ENCODE peak calls at places on chromosome 12, in nine cellular contexts. L is HepG2, W is K562, G is H1, Y is GM12878, T is endothelial cell of umbilical vein, O is A549, R is WTC11, Q is HCT116. J is an unnamed sample.

GRCh38 chr12:13745100-13745678 is 236.2 kb downstream of the GRIN2B start:
- DNase-seq in L (no peak), W (no peak), G (no peak), Y (no peak), T (no peak), O (no peak), R (no peak), Q (no peak), J (no peak)

GRCh38 chr12:107296681-107297086 is 203.3 kb upstream of the CRY1 start:
- DNase-seq in L (no peak), W (no peak), G (no peak), Y (no peak), T (no peak), O (peak), R (no peak), Q (no peak), J (no peak)

GRCh38 chr12:110540048-110540447 is 37.9 kb downstream of the RAD9B start:
- DNase-seq in L (no peak), W (no peak), G (no peak), Y (no peak), T (no peak), O (no peak), R (no peak), Q (no peak), J (no peak)

GRCh38 chr12:120801146-120801545 is 75.5 kb downstream of the ACADS start:
- DNase-seq in L (no peak), W (no peak), G (no peak), Y (no peak), T (no peak), O (no peak), R (no peak), Q (no peak), J (no peak)

GRCh38 chr12:42332301-42332894 is 6.4 kb downstream of the PPHLN1 start:
- DNase-seq in L (peak), W (no peak), G (no peak), Y (no peak), T (peak), O (peak), R (no peak), Q (peak), J (peak)

GRCh38 chr12:110270125-110270962 is 10.7 kb upstream of the ATP2A2 start:
- DNase-seq in L (peak), W (peak), G (no peak), Y (no peak), T (no peak), O (peak), R (no peak), Q (no peak), J (no peak)

GRCh38 chr12:69052613-69053408 is 119.8 kb upstream of the CPM start:
- DNase-seq in L (peak), W (no peak), G (peak), Y (peak), T (peak), O (peak), R (peak), Q (peak), J (no peak)

GRCh38 chr12:22473212-22473611 is 71.1 kb downstream of the C2CD5 start:
- DNase-seq in L (no peak), W (no peak), G (no peak), Y (no peak), T (no peak), O (no peak), R (no peak), Q (no peak), J (peak)

GRCh38 chr12:46160081-46160980 is 108.5 kb downstream of the SLC38A1 start:
- DNase-seq in L (no peak), W (no peak), G (no peak), Y (no peak), T (no peak), O (no peak), R (no peak), Q (no peak), J (no peak)

GRCh38 chr12:59408431-59408830 is 187.4 kb upstream of the SLC16A7 start:
- DNase-seq in L (no peak), W (no peak), G (no peak), Y (no peak), T (no peak), O (no peak), R (no peak), Q (no peak), J (no peak)

GRCh38 chr12:41368006-41368405 is 179.9 kb downstream of the PDZRN4 start:
- DNase-seq in L (no peak), W (no peak), G (no peak), Y (no peak), T (no peak), O (peak), R (no peak), Q (peak), J (peak)

GRCh38 chr12:113274848-113275247 is 53.6 kb downstream of the TPCN1 start:
- DNase-seq in L (no peak), W (no peak), G (no peak), Y (no peak), T (no peak), O (no peak), R (no peak), Q (no peak), J (no peak)

GRCh38 chr12:93050026-93050747 is 121.1 kb upstream of the EEA1 start:
- DNase-seq in L (no peak), W (no peak), G (no peak), Y (no peak), T (peak), O (no peak), R (no peak), Q (no peak), J (no peak)

GRCh38 chr12:95100264-95101190 is 27.1 kb upstream of the NR2C1 start:
- DNase-seq in L (no peak), W (peak), G (no peak), Y (no peak), T (no peak), O (no peak), R (no peak), Q (no peak), J (no peak)

GRCh38 chr12:31018106-31018890 is 55.4 kb upstream of the DDX11 start:
- DNase-seq in L (no peak), W (no peak), G (no peak), Y (no peak), T (peak), O (no peak), R (no peak), Q (no peak), J (no peak)
- TF ChIP-seq MAX in L (no peak), W (no peak), G (no peak), Y (no peak), T (no peak), O (no peak), R (no peak), Q (no peak), J (no peak)

GRCh38 chr12:47799357-47799955 is 20.2 kb downstream of the HDAC7 start:
- DNase-seq in L (no peak), W (no peak), G (no peak), Y (no peak), T (no peak), O (no peak), R (no peak), Q (no peak), J (no peak)

GRCh38 chr12:47795814-47796411 is 22.9 kb downstream of the SLC48A1 start:
- DNase-seq in L (no peak), W (no peak), G (no peak), Y (no peak), T (no peak), O (no peak), R (no peak), Q (no peak), J (no peak)

GRCh38 chr12:47795121-47795813 is 22.2 kb downstream of the SLC48A1 start:
- DNase-seq in L (no peak), W (no peak), G (no peak), Y (no peak), T (no peak), O (no peak), R (no peak), Q (no peak), J (no peak)

GRCh38 chr12:47798481-47798948 is 21.2 kb downstream of the HDAC7 start:
- DNase-seq in L (no peak), W (no peak), G (no peak), Y (no peak), T (no peak), O (no peak), R (no peak), Q (no peak), J (no peak)

GRCh38 chr12:47797432-47797831 is 22.3 kb downstream of the HDAC7 start:
- DNase-seq in L (no peak), W (no peak), G (no peak), Y (no peak), T (no peak), O (peak), R (peak), Q (no peak), J (peak)
- TF ChIP-seq CTCF in L (peak), W (peak), G (peak), Y (peak), T (peak), O (peak), R (peak), Q (peak), J (peak)

DNA sequence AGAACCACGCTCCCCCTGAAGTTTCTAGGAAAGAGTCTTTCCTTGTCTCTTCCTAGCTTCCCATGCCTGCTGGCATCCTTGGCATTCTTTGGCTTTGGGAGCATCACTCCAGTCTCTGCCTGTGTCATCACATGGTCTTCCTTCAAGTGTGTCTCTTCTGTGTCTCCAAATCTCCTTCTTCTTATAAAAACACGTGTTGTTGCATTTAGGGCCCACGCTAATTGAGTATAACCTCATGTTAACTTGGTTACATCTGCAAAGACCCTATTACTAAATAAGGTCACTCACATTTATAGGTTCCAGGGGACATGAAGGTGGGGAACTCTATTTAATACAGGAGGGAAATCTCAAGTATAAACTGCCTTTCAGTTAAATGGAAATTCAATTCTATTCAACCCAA is 63.0 kb downstream of the E2F7 start:
- DNase-seq in L (no peak), W (no peak), G (no peak), Y (no peak), T (no peak), O (no peak), R (no peak), Q (no peak), J (no peak)
- TF ChIP-seq MAX in L (no peak), W (no peak), G (no peak), Y (no peak), T (no peak), O (no peak), R (no peak), Q (no peak), J (no peak)

GRCh38 chr12:104958009-104958945 is at the start of gene SLC41A2:
- DNase-seq in L (peak), W (peak), G (peak), Y (peak), T (peak), O (peak), R (peak), Q (peak), J (peak)
- TF ChIP-seq CTCF in L (peak), W (peak), G (peak), Y (peak), T (no peak), O (no peak), R (no peak), Q (no peak), J (no peak)

GRCh38 chr12:70849265-70849960 is 71.1 kb downstream of the PTPRR start:
- DNase-seq in L (peak), W (peak), G (no peak), Y (no peak), T (peak), O (peak), R (no peak), Q (peak), J (peak)
- TF ChIP-seq MAX in L (no peak), W (no peak), G (no peak), Y (no peak), T (no peak), O (no peak), R (no peak), Q (no peak), J (no peak)

GRCh38 chr12:32399045-32399372 is 349 bp upstream of the FGD4 start:
- DNase-seq in L (no peak), W (no peak), G (no peak), Y (no peak), T (peak), O (no peak), R (no peak), Q (no peak), J (peak)

GRCh38 chr12:32397703-32398102 is 1.7 kb upstream of the FGD4 start:
- DNase-seq in L (no peak), W (no peak), G (no peak), Y (no peak), T (no peak), O (no peak), R (no peak), Q (no peak), J (no peak)

GRCh38 chr12:32400114-32400672 is 835 bp downstream of the FGD4 start:
- DNase-seq in L (no peak), W (peak), G (peak), Y (no peak), T (peak), O (peak), R (peak), Q (peak), J (no peak)

GRCh38 chr12:32400866-32401265 is 1.5 kb downstream of the FGD4 start:
- DNase-seq in L (no peak), W (no peak), G (no peak), Y (no peak), T (peak), O (no peak), R (no peak), Q (no peak), J (no peak)

DNA sequence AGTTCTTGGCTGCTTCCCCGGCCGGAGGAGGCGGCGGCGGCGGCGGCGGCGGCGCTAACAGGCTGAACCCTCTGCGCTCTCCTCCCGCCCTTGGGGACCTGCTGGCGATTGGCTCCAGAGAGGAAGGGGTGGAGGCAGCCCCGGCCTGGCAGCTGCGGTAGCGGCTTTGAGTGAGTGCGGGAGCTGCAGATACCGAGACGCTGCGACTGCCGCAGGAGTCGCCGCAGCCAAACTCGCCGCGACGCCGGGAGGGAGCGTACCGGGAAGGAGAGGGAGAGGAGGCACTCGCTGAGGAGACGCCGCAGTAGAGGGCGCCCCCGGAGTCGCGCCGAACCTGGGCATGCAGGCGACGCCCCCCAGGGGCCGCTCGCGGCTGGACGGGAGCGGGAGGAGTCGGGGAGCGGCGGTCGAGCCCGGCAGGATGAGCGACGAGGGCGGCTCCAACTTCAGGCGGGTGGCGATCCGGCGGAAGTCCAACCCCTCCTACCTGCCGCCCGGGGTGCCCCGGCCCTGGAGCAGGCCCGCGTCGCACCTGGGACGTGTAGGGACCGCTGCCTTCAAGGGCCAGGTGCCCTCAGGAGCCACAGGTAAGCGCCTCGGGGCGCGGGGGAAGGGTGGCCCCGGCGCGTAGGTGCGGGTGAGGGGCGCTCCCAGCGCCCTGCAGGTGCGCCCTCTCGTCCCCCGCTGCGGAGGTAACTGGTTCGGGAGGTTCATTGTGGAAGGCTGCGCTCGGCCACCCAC is at the start of gene FGD4:
- DNase-seq in L (peak), W (peak), G (peak), Y (no peak), T (peak), O (peak), R (peak), Q (peak), J (peak)
- TF ChIP-seq CTCF in L (peak), W (peak), G (peak), Y (peak), T (peak), O (peak), R (peak), Q (peak), J (peak)

DNA sequence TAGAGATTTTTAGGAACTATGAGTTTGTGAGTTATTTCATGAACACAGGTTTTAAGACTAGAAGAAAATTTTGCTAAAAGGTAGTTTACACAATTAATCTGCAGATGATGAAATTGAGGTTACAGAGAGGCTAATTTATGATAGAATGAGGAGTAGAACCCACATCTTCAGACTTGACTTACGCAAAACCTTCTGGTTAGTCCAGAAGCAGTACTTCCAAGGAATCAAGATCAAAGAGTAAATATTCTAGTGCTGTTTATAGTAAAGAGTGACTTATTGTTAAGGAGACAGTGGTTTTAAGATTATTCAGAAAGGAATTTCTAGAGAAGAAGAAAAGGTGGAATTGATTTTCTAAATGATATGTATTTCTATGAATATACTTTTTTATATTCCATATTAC is 10.6 kb upstream of the KITLG start:
- DNase-seq in L (no peak), W (no peak), G (no peak), Y (no peak), T (no peak), O (no peak), R (no peak), Q (no peak), J (no peak)
- TF ChIP-seq MAX in L (no peak), W (no peak), G (no peak), Y (no peak), T (no peak), O (no peak), R (no peak), Q (no peak), J (no peak)

DNA sequence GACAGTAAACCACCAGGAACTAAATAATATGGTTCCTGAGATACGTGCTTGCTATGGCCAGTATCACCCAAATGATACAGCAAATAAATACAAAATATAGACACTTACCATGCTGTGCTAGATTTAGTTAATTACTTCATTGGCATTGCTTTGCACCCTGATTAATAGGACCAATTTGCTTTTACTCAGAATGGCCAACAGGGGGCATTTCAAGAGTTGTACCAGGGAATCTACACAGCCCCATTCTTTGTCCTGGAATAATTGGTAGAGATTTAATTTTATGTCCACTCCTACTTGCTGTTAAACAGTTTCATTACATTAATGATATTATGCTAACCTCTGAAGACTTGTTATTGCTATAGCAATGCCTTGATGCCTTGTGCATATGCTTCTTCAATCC is 280.8 kb downstream of the RERGL start:
- DNase-seq in L (no peak), W (no peak), G (no peak), Y (no peak), T (no peak), O (no peak), R (no peak), Q (no peak), J (no peak)
- TF ChIP-seq CTCF in L (no peak), W (no peak), G (no peak), Y (no peak), T (no peak), O (no peak), R (peak), Q (no peak), J (peak)